ENCODE peak calls at places on chromosomes 1 and 21, in seven cellular contexts. C, D, K, L, Y, O and S are unnamed samples.

GRCh38 chr1:85319488-85319887 is 43.1 kb upstream of the BCL10 start:
- DNase-seq in K (no peak), Y (no peak), L (no peak), D (no peak), O (no peak), C (no peak), S (no peak)

GRCh38 chr1:230750986-230751625 is 3.9 kb downstream of the CAPN9 start:
- DNase-seq in Y (no peak), D (no peak), K (no peak), L (no peak), O (no peak), C (no peak), S (no peak)

GRCh38 chr1:94616503-94616902 is 74.9 kb upstream of the F3 start:
- DNase-seq in K (peak; percentile 52), C (no peak), O (no peak), L (no peak), D (no peak), Y (no peak), S (peak; percentile 19)

GRCh38 chr1:232501856-232502255 is 128.1 kb downstream of the SIPA1L2 start:
- DNase-seq in O (no peak), C (no peak), L (no peak), D (no peak), K (no peak), Y (no peak), S (no peak)

GRCh38 chr1:173285046-173285445 is 77.9 kb upstream of the TNFSF4 start:
- DNase-seq in K (no peak), C (no peak), D (no peak), Y (no peak), O (no peak), L (no peak), S (no peak)

GRCh38 chr1:66696771-66697170 is 55.5 kb upstream of the DYNLT5 start:
- DNase-seq in C (no peak), Y (no peak), O (no peak), D (no peak), K (peak; percentile 50), L (no peak), S (no peak)

GRCh38 chr1:216270086-216270773 is 153.0 kb downstream of the USH2A start:
- DNase-seq in L (no peak), K (no peak), C (no peak), Y (no peak), O (no peak), D (no peak), S (peak; percentile 82)

GRCh38 chr1:158060001-158060400 is 66.6 kb downstream of the KIRREL1 start:
- DNase-seq in C (no peak), L (no peak), O (peak; percentile 67), K (no peak), Y (no peak), D (no peak), S (no peak)

GRCh38 chr1:100448371-100448770 is 89.6 kb upstream of the GPR88 start:
- DNase-seq in L (no peak), Y (no peak), O (no peak), C (no peak), K (no peak), D (no peak), S (no peak)

GRCh38 chr1:228405200-228405978 is 1.2 kb downstream of the TRIM11 start:
- DNase-seq in D (no peak), L (no peak), K (no peak), Y (peak; percentile 7), O (peak; percentile 28), C (no peak), S (no peak)

GRCh38 chr1:245051349-245052221 is 103.2 kb upstream of the KIF26B start:
- DNase-seq in O (peak; percentile 61), K (peak; percentile 48), L (no peak), D (peak; percentile 45), Y (no peak), C (peak; percentile 62), S (peak; percentile 60)

GRCh38 chr1:39672551-39672947 is 642 bp upstream of the NT5C1A start:
- DNase-seq in O (peak; percentile 68), K (no peak), Y (no peak), L (no peak), C (no peak), D (peak; percentile 53), S (no peak)

GRCh38 chr1:36176151-36176949 is 20.4 kb downstream of the MAP7D1 start:
- DNase-seq in D (no peak), L (no peak), C (no peak), K (no peak), O (peak; percentile 80), Y (no peak), S (no peak)

GRCh38 chr1:59428828-59429227 is 131.9 kb downstream of the FGGY start:
- DNase-seq in L (no peak), D (no peak), C (no peak), Y (no peak), K (no peak), O (no peak), S (no peak)

GRCh38 chr1:54994355-54994990 is 4.3 kb upstream of the BSND start:
- DNase-seq in K (no peak), O (no peak), Y (no peak), C (no peak), D (no peak), L (no peak), S (no peak)

GRCh38 chr1:37143818-37144217 is 109.5 kb upstream of the GRIK3 start:
- DNase-seq in L (no peak), C (no peak), D (no peak), O (no peak), K (no peak), Y (no peak), S (no peak)

GRCh38 chr1:47252369-47252768 is 20.3 kb upstream of the TAL1 start:
- DNase-seq in O (no peak), C (no peak), Y (no peak), D (no peak), L (no peak), K (no peak), S (no peak)

GRCh38 chr21:21146587-21147373 is 148.6 kb downstream of the NCAM2 start:
- DNase-seq in C (no peak), K (no peak), Y (no peak), L (no peak), D (no peak), O (no peak), S (no peak)

GRCh38 chr1:230403442-230403841 is 22.7 kb downstream of the PGBD5 start:
- DNase-seq in Y (no peak), K (no peak), D (no peak), L (no peak), C (no peak), O (peak; percentile 70), S (no peak)

GRCh38 chr1:174225499-174226204 is 66.3 kb downstream of the RABGAP1L start:
- DNase-seq in D (peak; percentile 5), K (no peak), L (no peak), Y (no peak), O (no peak), C (no peak), S (no peak)

GRCh38 chr1:82586473-82586872 is 785.7 kb downstream of the ADGRL2 start:
- DNase-seq in O (no peak), L (no peak), Y (no peak), K (no peak), D (peak; percentile 1), C (peak; percentile 4), S (no peak)

GRCh38 chr1:197224160-197224559 is 43.9 kb upstream of the CRB1 start:
- DNase-seq in K (peak; percentile 20), C (peak; percentile 64), O (no peak), L (no peak), Y (peak; percentile 23), D (no peak), S (peak; percentile 37)